ENCODE peak calls at places on chromosomes 12 and 14, in eight cellular contexts. One of them, this sample, is unnamed.

GRCh38 chr14:32762886-32763285 is 175.8 kb upstream of the NPAS3 start:
- DNase-seq in posterior cingulate gyrus: no peak
- DNase-seq in activated CD4-positive, alpha-beta T cell treated with anti-CD3 and anti-CD28 coated beads, Interleukin-2, amount 50 U/mL, for 1 hour: no peak
- DNase-seq in amniotic epithelial cell: peak
- DNase-seq in CD8-positive, alpha-beta T cell: no peak
- DNase-seq in astrocyte of the spinal cord: peak
- DNase-seq in heart left ventricle: no peak
- DNase-seq in iris pigment epithelial cell: peak
- DNase-seq in this sample: no peak

GRCh38 chr12:102095677-102096263 is 24.1 kb downstream of the NUP37 start:
- DNase-seq in posterior cingulate gyrus: no peak
- DNase-seq in CD8-positive, alpha-beta T cell: no peak
- DNase-seq in astrocyte of the spinal cord: peak
- DNase-seq in iris pigment epithelial cell: peak
- DNase-seq in amniotic epithelial cell: peak
- DNase-seq in heart left ventricle: no peak
- DNase-seq in activated CD4-positive, alpha-beta T cell treated with anti-CD3 and anti-CD28 coated beads, Interleukin-2, amount 50 U/mL, for 1 hour: no peak
- DNase-seq in this sample: peak

GRCh38 chr12:26126340-26127284 is 1.8 kb upstream of the BHLHE41 start:
- DNase-seq in amniotic epithelial cell: peak
- DNase-seq in iris pigment epithelial cell: peak
- DNase-seq in CD8-positive, alpha-beta T cell: no peak
- DNase-seq in posterior cingulate gyrus: peak
- DNase-seq in astrocyte of the spinal cord: peak
- DNase-seq in heart left ventricle: peak
- DNase-seq in activated CD4-positive, alpha-beta T cell treated with anti-CD3 and anti-CD28 coated beads, Interleukin-2, amount 50 U/mL, for 1 hour: no peak
- DNase-seq in this sample: peak

GRCh38 chr12:97944576-97944975 is 482.0 kb downstream of the RMST start:
- DNase-seq in activated CD4-positive, alpha-beta T cell treated with anti-CD3 and anti-CD28 coated beads, Interleukin-2, amount 50 U/mL, for 1 hour: no peak
- DNase-seq in posterior cingulate gyrus: no peak
- DNase-seq in iris pigment epithelial cell: no peak
- DNase-seq in astrocyte of the spinal cord: peak
- DNase-seq in amniotic epithelial cell: no peak
- DNase-seq in heart left ventricle: no peak
- DNase-seq in CD8-positive, alpha-beta T cell: no peak
- DNase-seq in this sample: no peak

GRCh38 chr14:69554500-69554899 is 20.2 kb downstream of the CCDC177 start:
- DNase-seq in heart left ventricle: no peak
- DNase-seq in iris pigment epithelial cell: no peak
- DNase-seq in astrocyte of the spinal cord: no peak
- DNase-seq in amniotic epithelial cell: no peak
- DNase-seq in activated CD4-positive, alpha-beta T cell treated with anti-CD3 and anti-CD28 coated beads, Interleukin-2, amount 50 U/mL, for 1 hour: no peak
- DNase-seq in posterior cingulate gyrus: no peak
- DNase-seq in CD8-positive, alpha-beta T cell: no peak
- DNase-seq in this sample: no peak

GRCh38 chr14:91231446-91231845 is 13.1 kb downstream of the GPR68 start:
- DNase-seq in activated CD4-positive, alpha-beta T cell treated with anti-CD3 and anti-CD28 coated beads, Interleukin-2, amount 50 U/mL, for 1 hour: no peak
- DNase-seq in amniotic epithelial cell: no peak
- DNase-seq in posterior cingulate gyrus: no peak
- DNase-seq in iris pigment epithelial cell: no peak
- DNase-seq in CD8-positive, alpha-beta T cell: no peak
- DNase-seq in astrocyte of the spinal cord: no peak
- DNase-seq in heart left ventricle: no peak
- DNase-seq in this sample: no peak

GRCh38 chr12:6285532-6286306 is 24.8 kb upstream of the PLEKHG6 start:
- DNase-seq in CD8-positive, alpha-beta T cell: no peak
- DNase-seq in posterior cingulate gyrus: no peak
- DNase-seq in activated CD4-positive, alpha-beta T cell treated with anti-CD3 and anti-CD28 coated beads, Interleukin-2, amount 50 U/mL, for 1 hour: no peak
- DNase-seq in amniotic epithelial cell: peak
- DNase-seq in astrocyte of the spinal cord: no peak
- DNase-seq in iris pigment epithelial cell: peak
- DNase-seq in heart left ventricle: no peak
- DNase-seq in this sample: no peak

GRCh38 chr12:30908389-30909087 is 18.0 kb upstream of the TSPAN11 start:
- DNase-seq in activated CD4-positive, alpha-beta T cell treated with anti-CD3 and anti-CD28 coated beads, Interleukin-2, amount 50 U/mL, for 1 hour: no peak
- DNase-seq in heart left ventricle: no peak
- DNase-seq in iris pigment epithelial cell: peak
- DNase-seq in amniotic epithelial cell: peak
- DNase-seq in posterior cingulate gyrus: no peak
- DNase-seq in astrocyte of the spinal cord: peak
- DNase-seq in CD8-positive, alpha-beta T cell: no peak
- DNase-seq in this sample: no peak

This sample was measured in SW480.